ENCODE peak calls at places on chromosomes 16 and 17, in eight cellular contexts. One of them, this sample, is unnamed.

GRCh38 chr16:66587881-66588600 is 8.8 kb downstream of the CMTM2 start:
- DNase-seq in mesendoderm: no peak
- DNase-seq in IMR-90: no peak
- DNase-seq in A549: no peak
- DNase-seq in body of pancreas: no peak
- DNase-seq in left ventricle myocardium inferior: no peak
- DNase-seq in tibial artery: no peak
- DNase-seq in mammary epithelial cell: no peak
- DNase-seq in this sample: no peak

GRCh38 chr16:82631701-82632685 is 5.2 kb downstream of the CDH13 start:
- DNase-seq in IMR-90: peak; percentile 33
- DNase-seq in A549: peak; percentile 19
- DNase-seq in left ventricle myocardium inferior: no peak
- DNase-seq in body of pancreas: no peak
- DNase-seq in tibial artery: no peak
- DNase-seq in mesendoderm: peak; percentile 73
- DNase-seq in mammary epithelial cell: peak; percentile 53
- DNase-seq in this sample: no peak

GRCh38 chr16:56667581-56668571 is at the start of gene MT1G:
- DNase-seq in tibial artery: peak; percentile 76
- DNase-seq in left ventricle myocardium inferior: peak; percentile 48
- DNase-seq in IMR-90: no peak
- DNase-seq in A549: no peak
- DNase-seq in body of pancreas: peak; percentile 91
- DNase-seq in mesendoderm: no peak
- DNase-seq in mammary epithelial cell: no peak
- DNase-seq in this sample: no peak

GRCh38 chr17:74485841-74486240 is 19.4 kb downstream of the CD300A start:
- DNase-seq in A549: no peak
- DNase-seq in IMR-90: no peak
- DNase-seq in mammary epithelial cell: no peak
- DNase-seq in mesendoderm: no peak
- DNase-seq in left ventricle myocardium inferior: no peak
- DNase-seq in body of pancreas: no peak
- DNase-seq in tibial artery: peak; percentile 17
- DNase-seq in this sample: no peak

GRCh38 chr17:62857526-62857925 is 49.4 kb upstream of the MARCHF10 start:
- DNase-seq in mesendoderm: no peak
- DNase-seq in mammary epithelial cell: no peak
- DNase-seq in A549: no peak
- DNase-seq in body of pancreas: no peak
- DNase-seq in IMR-90: no peak
- DNase-seq in tibial artery: no peak
- DNase-seq in left ventricle myocardium inferior: no peak
- DNase-seq in this sample: no peak

GRCh38 chr17:16662936-16663335 is 9.3 kb upstream of the ZNF624 start:
- DNase-seq in mesendoderm: no peak
- DNase-seq in IMR-90: no peak
- DNase-seq in left ventricle myocardium inferior: no peak
- DNase-seq in tibial artery: no peak
- DNase-seq in mammary epithelial cell: peak; percentile 25
- DNase-seq in A549: no peak
- DNase-seq in body of pancreas: no peak
- DNase-seq in this sample: no peak

GRCh38 chr16:89741342-89742014 is 20.1 kb downstream of the ZNF276 start:
- DNase-seq in left ventricle myocardium inferior: no peak
- DNase-seq in A549: no peak
- DNase-seq in mesendoderm: no peak
- DNase-seq in body of pancreas: no peak
- DNase-seq in mammary epithelial cell: no peak
- DNase-seq in IMR-90: no peak
- DNase-seq in tibial artery: no peak
- DNase-seq in this sample: no peak

GRCh38 chr17:38747385-38748328 is 479 bp downstream of the PCGF2 start:
- DNase-seq in mesendoderm: peak; percentile 54
- DNase-seq in body of pancreas: no peak
- DNase-seq in mammary epithelial cell: peak; percentile 11
- DNase-seq in IMR-90: no peak
- DNase-seq in left ventricle myocardium inferior: peak; percentile 64
- DNase-seq in A549: peak; percentile 42
- DNase-seq in tibial artery: no peak
- DNase-seq in this sample: peak; percentile 77

GRCh38 chr16:80518436-80518835 is 22.4 kb upstream of the DYNLRB2 start:
- DNase-seq in tibial artery: no peak
- DNase-seq in A549: no peak
- DNase-seq in mesendoderm: peak; percentile 9
- DNase-seq in IMR-90: peak; percentile 11
- DNase-seq in mammary epithelial cell: peak; percentile 60
- DNase-seq in left ventricle myocardium inferior: no peak
- DNase-seq in body of pancreas: no peak
- DNase-seq in this sample: no peak

GRCh38 chr17:5785343-5785742 is 201.0 kb upstream of the NLRP1 start:
- DNase-seq in mammary epithelial cell: peak; percentile 28
- DNase-seq in body of pancreas: no peak
- DNase-seq in left ventricle myocardium inferior: no peak
- DNase-seq in mesendoderm: no peak
- DNase-seq in tibial artery: no peak
- DNase-seq in A549: no peak
- DNase-seq in IMR-90: peak; percentile 76
- DNase-seq in this sample: no peak

GRCh38 chr16:56603589-56603988 is 4.8 kb upstream of the MT2A start:
- DNase-seq in mammary epithelial cell: no peak
- DNase-seq in A549: peak; percentile 78
- DNase-seq in tibial artery: no peak
- DNase-seq in IMR-90: peak; percentile 53
- DNase-seq in left ventricle myocardium inferior: peak; percentile 44
- DNase-seq in mesendoderm: peak; percentile 90
- DNase-seq in body of pancreas: peak; percentile 46
- DNase-seq in this sample: no peak

GRCh38 chr16:68985855-68986254 is 119.6 kb upstream of the HAS3 start:
- DNase-seq in mesendoderm: no peak
- DNase-seq in body of pancreas: no peak
- DNase-seq in left ventricle myocardium inferior: no peak
- DNase-seq in IMR-90: peak; percentile 94
- DNase-seq in tibial artery: no peak
- DNase-seq in A549: peak; percentile 28
- DNase-seq in mammary epithelial cell: peak; percentile 95
- DNase-seq in this sample: peak; percentile 30
- H3K27ac ChIP-seq in mesendoderm: no peak overlapping the region
- H3K27ac ChIP-seq in body of pancreas: no peak overlapping the region
- H3K27ac ChIP-seq in left ventricle myocardium inferior: no peak overlapping the region
- H3K27ac ChIP-seq in IMR-90: peak overlapping the region; percentile 42
- H3K27ac ChIP-seq in tibial artery: no peak overlapping the region
- H3K27ac ChIP-seq in A549: peak overlapping the region; percentile 11
- H3K27ac ChIP-seq in mammary epithelial cell: peak overlapping the region; percentile 94
- H3K27ac ChIP-seq in this sample: peak overlapping the region; percentile 85

DNA sequence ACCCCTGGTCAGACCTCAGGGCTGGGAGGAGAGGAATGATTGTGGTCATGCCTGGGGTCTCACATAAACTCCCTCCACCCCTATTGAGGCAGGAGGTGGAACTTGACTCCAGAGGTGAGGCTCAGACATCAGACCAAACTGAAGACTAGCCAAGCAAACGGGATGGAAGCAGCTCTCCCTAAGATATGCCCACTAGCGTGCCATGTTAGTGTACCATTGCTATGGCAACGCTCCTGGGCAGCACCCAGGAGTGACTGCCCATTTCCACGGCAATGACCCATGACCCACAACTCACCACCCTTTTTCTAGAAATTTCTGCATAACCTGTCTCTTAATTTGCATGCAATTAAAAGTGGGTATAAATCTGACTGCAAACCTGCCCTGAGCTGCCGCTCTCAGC is 164.5 kb downstream of the RBFOX3 start:
- DNase-seq in mesendoderm: no peak
- DNase-seq in A549: no peak
- DNase-seq in tibial artery: no peak
- DNase-seq in IMR-90: no peak
- DNase-seq in body of pancreas: no peak
- DNase-seq in mammary epithelial cell: no peak
- DNase-seq in left ventricle myocardium inferior: no peak
- DNase-seq in this sample: no peak
- H3K4me1 ChIP-seq in mesendoderm: no peaks in the 10 kb centered on the region
- H3K4me1 ChIP-seq in A549: peaks cover 6% of the 10 kb centered on the region
- H3K4me1 ChIP-seq in tibial artery: no peaks in the 10 kb centered on the region
- H3K4me1 ChIP-seq in IMR-90: no peaks in the 10 kb centered on the region
- H3K4me1 ChIP-seq in body of pancreas: no peaks in the 10 kb centered on the region
- H3K4me1 ChIP-seq in mammary epithelial cell: no peaks in the 10 kb centered on the region
- H3K4me1 ChIP-seq in left ventricle myocardium inferior: no peaks in the 10 kb centered on the region
- H3K4me1 ChIP-seq in this sample: no peaks in the 10 kb centered on the region

GRCh38 chr17:34436607-34437006 is 73.6 kb upstream of the CCL1 start:
- DNase-seq in tibial artery: no peak
- DNase-seq in mammary epithelial cell: no peak
- DNase-seq in body of pancreas: no peak
- DNase-seq in left ventricle myocardium inferior: no peak
- DNase-seq in mesendoderm: peak; percentile 22
- DNase-seq in A549: no peak
- DNase-seq in IMR-90: no peak
- DNase-seq in this sample: no peak
- H3K27ac ChIP-seq in tibial artery: no peak overlapping the region
- H3K27ac ChIP-seq in mammary epithelial cell: no peak overlapping the region
- H3K27ac ChIP-seq in body of pancreas: no peak overlapping the region
- H3K27ac ChIP-seq in left ventricle myocardium inferior: no peak overlapping the region
- H3K27ac ChIP-seq in mesendoderm: no peak overlapping the region
- H3K27ac ChIP-seq in A549: no peak overlapping the region
- H3K27ac ChIP-seq in IMR-90: no peak overlapping the region
- H3K27ac ChIP-seq in this sample: no peak overlapping the region

DNA sequence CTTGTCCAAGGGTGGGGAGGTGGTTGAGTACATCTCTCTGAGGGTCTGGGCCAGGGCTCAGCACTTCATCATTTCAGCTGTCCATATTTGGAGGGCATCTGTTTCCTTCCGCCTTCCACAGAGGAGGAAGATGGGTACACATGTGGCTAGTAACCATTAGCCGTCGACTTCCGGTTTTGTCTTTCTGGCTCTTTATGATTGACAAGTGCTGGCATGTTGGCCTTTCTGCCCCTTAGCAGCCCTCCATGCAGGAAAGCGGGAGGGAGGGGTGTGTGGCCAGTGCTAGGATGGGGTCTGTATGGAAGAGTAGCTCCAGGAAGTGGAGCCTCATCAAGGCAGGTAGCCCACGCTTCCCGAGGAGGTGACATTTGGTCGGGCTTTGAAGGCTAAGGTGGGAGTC is 69.6 kb downstream of the RAI1 start:
- DNase-seq in mammary epithelial cell: no peak
- DNase-seq in mesendoderm: no peak
- DNase-seq in IMR-90: no peak
- DNase-seq in tibial artery: no peak
- DNase-seq in body of pancreas: no peak
- DNase-seq in left ventricle myocardium inferior: no peak
- DNase-seq in A549: no peak
- DNase-seq in this sample: no peak
- H3K4me1 ChIP-seq in mammary epithelial cell: peaks cover 58% of the 10 kb centered on the region
- H3K4me1 ChIP-seq in mesendoderm: peaks cover 14% of the 10 kb centered on the region
- H3K4me1 ChIP-seq in IMR-90: peaks cover 20% of the 10 kb centered on the region
- H3K4me1 ChIP-seq in tibial artery: no peaks in the 10 kb centered on the region
- H3K4me1 ChIP-seq in body of pancreas: peaks cover 42% of the 10 kb centered on the region
- H3K4me1 ChIP-seq in left ventricle myocardium inferior: peaks cover 88% of the 10 kb centered on the region
- H3K4me1 ChIP-seq in A549: peaks cover 31% of the 10 kb centered on the region
- H3K4me1 ChIP-seq in this sample: peaks cover 9% of the 10 kb centered on the region